ENCODE peak calls at places on chromosomes 12 and 14, in six cellular contexts. D is mesenchymal stem cell, P is neuronal stem cell, Q is H1, X is trophoblast cell, V is IMR-90. C is an unnamed sample.

GRCh38 chr12:104138747-104139186 is 757 bp upstream of the NFYB start:
- DNase-seq in P (peak; percentile 15), D (no peak), Q (no peak), V (no peak), X (peak; percentile 10), C (peak; percentile 45)

GRCh38 chr12:70367268-70368141 is 1.4 kb downstream of the KCNMB4 start:
- DNase-seq in D (peak; percentile 18), V (peak; percentile 11), X (no peak), Q (no peak), P (peak; percentile 11), C (no peak)

GRCh38 chr14:91412939-91413338 is 4.7 kb downstream of the CCDC88C start:
- DNase-seq in V (no peak), Q (no peak), P (no peak), X (no peak), D (no peak), C (no peak)

GRCh38 chr14:67574806-67575205 is 25.3 kb downstream of the PIGH start:
- DNase-seq in V (no peak), Q (no peak), P (no peak), D (no peak), X (no peak), C (no peak)

GRCh38 chr12:3820122-3820521 is 53.1 kb downstream of the PARP11 start:
- DNase-seq in V (peak; percentile 65), P (no peak), X (peak; percentile 63), D (peak; percentile 51), Q (no peak), C (no peak)

GRCh38 chr14:36767603-36768281 is 106.1 kb downstream of the PAX9 start:
- DNase-seq in X (peak; percentile 10), D (no peak), V (no peak), Q (no peak), P (no peak), C (no peak)

GRCh38 chr14:79721399-79722084 is 489.8 kb downstream of the DIO2 start:
- DNase-seq in D (no peak), V (no peak), Q (no peak), X (no peak), P (no peak), C (no peak)

GRCh38 chr14:100955201-100955600 is 51.7 kb upstream of the RTL1 start:
- DNase-seq in P (no peak), V (peak; percentile 77), Q (no peak), X (no peak), D (peak; percentile 1), C (no peak)

GRCh38 chr12:22361785-22362184 is 27.3 kb upstream of the ST8SIA1 start:
- DNase-seq in Q (no peak), P (no peak), D (no peak), X (peak; percentile 16), V (no peak), C (peak; percentile 71)

GRCh38 chr12:56338643-56339422 is at the start of gene IL23A:
- DNase-seq in P (no peak), D (peak; percentile 25), V (peak; percentile 59), X (peak; percentile 37), Q (peak; percentile 74), C (peak; percentile 81)

GRCh38 chr12:74963867-74964331 is 245.7 kb downstream of the KCNC2 start:
- DNase-seq in X (no peak), Q (no peak), P (no peak), D (no peak), V (no peak), C (no peak)

GRCh38 chr12:85642810-85643209 is 193.4 kb downstream of the RASSF9 start:
- DNase-seq in Q (no peak), D (peak; percentile 79), V (peak; percentile 78), X (peak; percentile 61), P (no peak), C (no peak)

GRCh38 chr12:85639834-85640233 is 196.4 kb downstream of the RASSF9 start:
- DNase-seq in V (no peak), P (no peak), Q (no peak), X (no peak), D (no peak), C (no peak)

GRCh38 chr12:85644508-85644907 is 191.7 kb downstream of the RASSF9 start:
- DNase-seq in D (no peak), X (no peak), Q (no peak), V (peak; percentile 21), P (no peak), C (no peak)

GRCh38 chr12:85642288-85642687 is 193.9 kb downstream of the RASSF9 start:
- DNase-seq in P (no peak), D (no peak), V (no peak), Q (no peak), X (no peak), C (no peak)

DNA sequence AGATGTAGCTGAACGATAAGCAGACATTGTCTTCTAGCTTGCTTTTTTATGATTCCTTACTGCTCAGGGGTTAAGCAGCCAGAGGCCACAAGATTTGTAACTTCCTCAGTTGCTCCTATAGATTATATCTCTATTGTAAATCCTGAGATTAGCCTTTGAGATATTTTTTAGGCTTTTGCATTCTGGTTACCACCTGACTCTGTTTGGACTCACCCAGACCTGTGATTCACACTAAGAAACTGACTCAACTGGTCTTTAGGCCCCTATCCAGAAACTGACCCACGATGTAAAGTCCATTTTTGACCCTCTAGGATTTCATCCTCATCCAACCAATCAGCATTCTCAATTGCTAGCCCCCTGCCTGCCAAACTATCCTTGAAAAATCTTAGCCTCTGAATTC is 194.4 kb downstream of the RASSF9 start:
- DNase-seq in D (no peak), V (peak; percentile 28), P (no peak), X (peak; percentile 61), Q (no peak), C (no peak)
- H3K18ac ChIP-seq in D (no peak overlapping the region), V (peak overlapping the region; percentile 37), P (no peak overlapping the region), X (no peak overlapping the region), Q (no peak overlapping the region), C (no peak overlapping the region)

DNA sequence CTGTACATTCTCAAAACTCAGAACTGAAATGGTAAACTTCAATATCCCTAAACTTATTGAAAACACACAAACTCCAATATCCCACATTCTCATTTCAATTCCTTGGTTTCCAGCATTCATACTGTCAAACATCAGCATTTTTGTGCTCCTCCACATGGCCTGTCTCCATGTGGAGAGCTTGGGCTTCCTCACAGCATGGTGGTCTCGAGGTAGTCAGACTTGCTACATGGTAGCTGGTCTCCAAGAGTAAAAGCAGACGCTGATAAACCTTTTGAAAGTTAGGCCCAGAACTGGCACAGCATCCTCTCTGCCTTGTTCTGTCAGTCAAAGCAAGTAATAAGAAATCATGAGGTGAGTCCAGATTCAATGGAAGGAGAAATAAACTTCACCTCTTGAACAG is 70.5 kb downstream of the VCPKMT start:
- DNase-seq in Q (no peak), P (no peak), X (no peak), D (no peak), V (no peak), C (no peak)
- H3K18ac ChIP-seq in Q (peak overlapping the region; percentile 15), P (no peak overlapping the region), X (peak overlapping the region; percentile 60), D (no peak overlapping the region), V (peak overlapping the region; percentile 42), C (no peak overlapping the region)

GRCh38 chr12:12182926-12183325 is 83.9 kb downstream of the LRP6 start:
- DNase-seq in V (peak; percentile 86), X (no peak), Q (no peak), D (peak; percentile 44), P (no peak), C (no peak)
- H3K18ac ChIP-seq in V (no peak overlapping the region), X (no peak overlapping the region), Q (no peak overlapping the region), D (no peak overlapping the region), P (no peak overlapping the region), C (no peak overlapping the region)

GRCh38 chr14:104557766-104558165 is 21.8 kb upstream of the C14orf180 start:
- DNase-seq in Q (no peak), X (no peak), V (no peak), P (no peak), D (no peak), C (no peak)

GRCh38 chr14:104555621-104556255 is 23.8 kb upstream of the C14orf180 start:
- DNase-seq in X (no peak), Q (no peak), V (no peak), D (no peak), P (no peak), C (no peak)

GRCh38 chr14:104554608-104555401 is 24.8 kb upstream of the C14orf180 start:
- DNase-seq in P (no peak), Q (no peak), X (peak; percentile 41), D (no peak), V (no peak), C (no peak)

GRCh38 chr14:104557086-104557485 is 22.5 kb upstream of the C14orf180 start:
- DNase-seq in X (no peak), V (no peak), Q (no peak), P (no peak), D (no peak), C (no peak)

DNA sequence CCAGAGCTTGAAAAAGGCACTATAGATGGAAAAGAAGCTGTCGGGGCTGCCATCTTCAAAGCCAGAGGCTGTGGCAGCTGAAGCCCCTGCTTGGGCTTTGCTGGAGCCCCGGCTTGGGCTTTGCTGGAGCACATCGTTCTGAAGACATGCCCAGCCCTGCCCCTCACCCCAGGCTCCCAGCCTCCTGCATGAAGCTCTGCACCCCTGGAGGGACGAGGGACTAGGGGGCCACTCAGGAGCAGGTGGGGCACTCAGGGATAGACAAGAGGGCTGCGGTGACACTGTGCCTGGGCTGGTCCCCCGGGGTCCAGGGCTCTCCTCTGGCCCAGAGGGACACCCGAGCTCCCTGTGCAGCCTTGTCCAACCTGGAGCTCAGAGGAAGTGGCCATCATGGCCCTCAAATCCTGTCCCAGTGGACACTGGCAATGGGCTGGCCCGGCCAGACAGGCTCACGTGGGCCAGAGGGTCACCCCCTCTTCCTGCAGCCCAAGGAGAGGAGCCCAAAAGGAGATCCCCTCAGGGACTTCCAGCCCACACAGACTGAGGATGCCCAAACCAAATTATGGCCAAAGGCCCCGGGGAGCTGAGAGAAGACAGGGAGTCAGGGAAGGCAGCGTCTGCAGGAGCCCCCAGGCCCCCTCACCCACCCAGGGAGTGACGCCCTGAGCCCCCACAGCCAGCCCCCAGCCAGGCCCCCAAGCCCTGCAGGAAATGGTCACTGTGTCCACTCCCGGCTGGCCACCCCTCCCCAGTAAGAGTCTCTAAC is 23.1 kb upstream of the C14orf180 start:
- DNase-seq in X (no peak), P (no peak), V (no peak), Q (no peak), D (no peak), C (no peak)
- H3K18ac ChIP-seq in X (no peak overlapping the region), P (peak overlapping the region; percentile 89), V (no peak overlapping the region), Q (no peak overlapping the region), D (no peak overlapping the region), C (no peak overlapping the region)

GRCh38 chr12:46259713-46260112 is 9.1 kb downstream of the SLC38A1 start:
- DNase-seq in P (no peak), X (peak; percentile 6), Q (no peak), D (no peak), V (no peak), C (no peak)
- H3K18ac ChIP-seq in P (no peak overlapping the region), X (peak overlapping the region; percentile 46), Q (no peak overlapping the region), D (peak overlapping the region; percentile 29), V (peak overlapping the region; percentile 95), C (no peak overlapping the region)

GRCh38 chr14:22871200-22871961 is at the start of gene LRP10:
- DNase-seq in X (peak; percentile 92), P (peak; percentile 87), V (peak; percentile 75), Q (peak; percentile 94), D (peak; percentile 91), C (peak; percentile 97)

GRCh38 chr14:22870811-22871199 is 735 bp upstream of the LRP10 start:
- DNase-seq in X (no peak), P (no peak), D (no peak), V (no peak), Q (no peak), C (no peak)

GRCh38 chr14:22875003-22875747 is 3.6 kb downstream of the LRP10 start:
- DNase-seq in V (no peak), D (no peak), Q (no peak), X (no peak), P (no peak), C (no peak)

GRCh38 chr14:22872833-22873520 is 1.4 kb downstream of the LRP10 start:
- DNase-seq in X (no peak), P (no peak), V (no peak), Q (peak; percentile 48), D (no peak), C (no peak)

GRCh38 chr14:22871962-22872832 is 657 bp downstream of the LRP10 start:
- DNase-seq in V (peak; percentile 81), P (peak; percentile 88), Q (peak; percentile 94), D (peak; percentile 87), X (peak; percentile 93), C (peak; percentile 92)
- H3K18ac ChIP-seq in V (peak overlapping the region; percentile 19), P (peak overlapping the region; percentile 93), Q (peak overlapping the region; percentile 48), D (peak overlapping the region; percentile 69), X (peak overlapping the region; percentile 96), C (no peak overlapping the region)